ENCODE peak calls at places on chromosomes 2 and 18, in four cellular contexts. One of them, this sample, is unnamed.

GRCh38 chr2:84900951-84901350 is 4.5 kb upstream of the TMSB10 start:
- DNase-seq in A549: no peak
- DNase-seq in ovary: no peak
- DNase-seq in heart left ventricle: peak
- DNase-seq in this sample: no peak

GRCh38 chr2:12502759-12503158 is 214.0 kb upstream of the TRIB2 start:
- DNase-seq in A549: no peak
- DNase-seq in heart left ventricle: no peak
- DNase-seq in ovary: no peak
- DNase-seq in this sample: no peak

GRCh38 chr2:18078206-18078605 is 199.7 kb downstream of the KCNS3 start:
- DNase-seq in ovary: no peak
- DNase-seq in A549: no peak
- DNase-seq in heart left ventricle: no peak
- DNase-seq in this sample: no peak

GRCh38 chr2:224434618-224435017 is 32.7 kb upstream of the FAM124B start:
- DNase-seq in A549: no peak
- DNase-seq in heart left ventricle: no peak
- DNase-seq in ovary: no peak
- DNase-seq in this sample: no peak

GRCh38 chr2:202115385-202116060 is 42.5 kb downstream of the KIAA2012 start:
- DNase-seq in A549: peak
- DNase-seq in heart left ventricle: no peak
- DNase-seq in ovary: no peak
- DNase-seq in this sample: no peak

GRCh38 chr2:41496908-41497307 is 550.9 kb upstream of the PKDCC start:
- DNase-seq in ovary: no peak
- DNase-seq in heart left ventricle: no peak
- DNase-seq in A549: peak
- DNase-seq in this sample: no peak

GRCh38 chr18:48022531-48023330 is 92.3 kb upstream of the SMAD2 start:
- DNase-seq in heart left ventricle: no peak
- DNase-seq in ovary: no peak
- DNase-seq in A549: peak
- DNase-seq in this sample: peak

GRCh38 chr2:223826995-223827394 is 10.4 kb downstream of the AP1S3 start:
- DNase-seq in heart left ventricle: no peak
- DNase-seq in A549: no peak
- DNase-seq in ovary: no peak
- DNase-seq in this sample: no peak

GRCh38 chr2:46097714-46098480 is 199.3 kb upstream of the EPAS1 start:
- DNase-seq in A549: peak
- DNase-seq in ovary: peak
- DNase-seq in heart left ventricle: peak
- DNase-seq in this sample: peak

GRCh38 chr2:165837122-165837521 is 43.1 kb upstream of the GALNT3 start:
- DNase-seq in A549: peak
- DNase-seq in ovary: no peak
- DNase-seq in heart left ventricle: no peak
- DNase-seq in this sample: no peak

GRCh38 chr2:195092341-195092740 is 564.7 kb upstream of the SLC39A10 start:
- DNase-seq in A549: no peak
- DNase-seq in ovary: no peak
- DNase-seq in heart left ventricle: no peak
- DNase-seq in this sample: no peak

GRCh38 chr18:58026857-58027256 is 17.2 kb upstream of the NEDD4L start:
- DNase-seq in heart left ventricle: no peak
- DNase-seq in ovary: no peak
- DNase-seq in A549: no peak
- DNase-seq in this sample: no peak

GRCh38 chr18:11981633-11982366 is 493 bp downstream of the IMPA2 start:
- DNase-seq in heart left ventricle: peak
- DNase-seq in ovary: peak
- DNase-seq in A549: no peak
- DNase-seq in this sample: no peak

GRCh38 chr2:105397959-105398521 is 811 bp downstream of the FHL2 start:
- DNase-seq in ovary: peak
- DNase-seq in heart left ventricle: no peak
- DNase-seq in A549: no peak
- DNase-seq in this sample: no peak

GRCh38 chr18:4384932-4385331 is 70.2 kb downstream of the DLGAP1 start:
- DNase-seq in A549: no peak
- DNase-seq in heart left ventricle: no peak
- DNase-seq in ovary: no peak
- DNase-seq in this sample: no peak

GRCh38 chr2:230797515-230798495 is 66.9 kb upstream of the ITM2C start:
- DNase-seq in heart left ventricle: no peak
- DNase-seq in ovary: no peak
- DNase-seq in A549: no peak
- DNase-seq in this sample: no peak

GRCh38 chr2:241620419-241620769 is 16.6 kb downstream of the THAP4 start:
- DNase-seq in ovary: no peak
- DNase-seq in A549: peak
- DNase-seq in heart left ventricle: no peak
- DNase-seq in this sample: peak

This sample was measured in HCT116.